ENCODE peak calls at places on chromosome 22, in ten cellular contexts. One of them, this sample, is unnamed. For H3K9me3, the result is how much of the 10 kb centered on the place peaks cover.

GRCh38 chr22:30314918-30315317 is 11.8 kb downstream of the TBC1D10A start:
- DNase-seq in CD8-positive, alpha-beta memory T cell: peak
- DNase-seq in A549: no peak
- DNase-seq in heart right ventricle: no peak
- DNase-seq in NT2/D1: no peak
- DNase-seq in AG04450: no peak
- DNase-seq in colonic mucosa: no peak
- DNase-seq in right cardiac atrium: no peak
- DNase-seq in psoas muscle: no peak
- DNase-seq in lower lobe of right lung: no peak
- DNase-seq in this sample: no peak

GRCh38 chr22:41501209-41501608 is 32.3 kb downstream of the ACO2 start:
- DNase-seq in CD8-positive, alpha-beta memory T cell: no peak
- DNase-seq in A549: peak
- DNase-seq in heart right ventricle: no peak
- DNase-seq in lower lobe of right lung: no peak
- DNase-seq in NT2/D1: no peak
- DNase-seq in colonic mucosa: no peak
- DNase-seq in AG04450: no peak
- DNase-seq in right cardiac atrium: no peak
- DNase-seq in psoas muscle: peak
- DNase-seq in this sample: no peak

GRCh38 chr22:44143117-44143495 is 37.6 kb upstream of the PARVG start:
- DNase-seq in lower lobe of right lung: no peak
- DNase-seq in psoas muscle: no peak
- DNase-seq in NT2/D1: no peak
- DNase-seq in AG04450: no peak
- DNase-seq in CD8-positive, alpha-beta memory T cell: no peak
- DNase-seq in A549: no peak
- DNase-seq in colonic mucosa: no peak
- DNase-seq in right cardiac atrium: no peak
- DNase-seq in heart right ventricle: no peak
- DNase-seq in this sample: no peak

GRCh38 chr22:19056951-19057401 is 65.2 kb downstream of the DGCR2 start:
- DNase-seq in colonic mucosa: no peak
- DNase-seq in lower lobe of right lung: peak
- DNase-seq in AG04450: no peak
- DNase-seq in psoas muscle: no peak
- DNase-seq in heart right ventricle: no peak
- DNase-seq in right cardiac atrium: no peak
- DNase-seq in NT2/D1: no peak
- DNase-seq in CD8-positive, alpha-beta memory T cell: no peak
- DNase-seq in A549: no peak
- DNase-seq in this sample: no peak

GRCh38 chr22:37032134-37032534 is 12.6 kb downstream of the MPST start:
- DNase-seq in heart right ventricle: no peak
- DNase-seq in CD8-positive, alpha-beta memory T cell: no peak
- DNase-seq in colonic mucosa: no peak
- DNase-seq in AG04450: no peak
- DNase-seq in NT2/D1: no peak
- DNase-seq in lower lobe of right lung: no peak
- DNase-seq in A549: no peak
- DNase-seq in right cardiac atrium: no peak
- DNase-seq in psoas muscle: no peak
- DNase-seq in this sample: no peak

GRCh38 chr22:44952863-44953790 is 56.7 kb downstream of the PHF21B start:
- DNase-seq in psoas muscle: no peak
- DNase-seq in lower lobe of right lung: no peak
- DNase-seq in colonic mucosa: no peak
- DNase-seq in AG04450: no peak
- DNase-seq in CD8-positive, alpha-beta memory T cell: no peak
- DNase-seq in heart right ventricle: no peak
- DNase-seq in NT2/D1: no peak
- DNase-seq in A549: no peak
- DNase-seq in right cardiac atrium: no peak
- DNase-seq in this sample: no peak

GRCh38 chr22:44201556-44202129 is 20.9 kb downstream of the PARVG start:
- DNase-seq in CD8-positive, alpha-beta memory T cell: peak
- DNase-seq in heart right ventricle: peak
- DNase-seq in colonic mucosa: no peak
- DNase-seq in lower lobe of right lung: no peak
- DNase-seq in psoas muscle: no peak
- DNase-seq in right cardiac atrium: no peak
- DNase-seq in NT2/D1: no peak
- DNase-seq in AG04450: no peak
- DNase-seq in A549: no peak
- DNase-seq in this sample: no peak

GRCh38 chr22:32327066-32327465 is 30.6 kb upstream of the RFPL3 start:
- DNase-seq in right cardiac atrium: no peak
- DNase-seq in lower lobe of right lung: no peak
- DNase-seq in A549: no peak
- DNase-seq in heart right ventricle: no peak
- DNase-seq in AG04450: no peak
- DNase-seq in psoas muscle: no peak
- DNase-seq in NT2/D1: no peak
- DNase-seq in CD8-positive, alpha-beta memory T cell: no peak
- DNase-seq in colonic mucosa: no peak
- DNase-seq in this sample: no peak

GRCh38 chr22:28009272-28009827 is 90.3 kb upstream of the PITPNB start:
- DNase-seq in colonic mucosa: peak
- DNase-seq in AG04450: peak
- DNase-seq in NT2/D1: peak
- DNase-seq in lower lobe of right lung: peak
- DNase-seq in right cardiac atrium: peak
- DNase-seq in CD8-positive, alpha-beta memory T cell: peak
- DNase-seq in A549: peak
- DNase-seq in psoas muscle: peak
- DNase-seq in heart right ventricle: peak
- DNase-seq in this sample: peak

GRCh38 chr22:37904572-37905533 is 1.2 kb upstream of the MICALL1 start:
- DNase-seq in lower lobe of right lung: no peak
- DNase-seq in heart right ventricle: peak
- DNase-seq in AG04450: peak
- DNase-seq in NT2/D1: no peak
- DNase-seq in A549: peak
- DNase-seq in CD8-positive, alpha-beta memory T cell: no peak
- DNase-seq in psoas muscle: peak
- DNase-seq in colonic mucosa: peak
- DNase-seq in right cardiac atrium: no peak
- DNase-seq in this sample: peak

GRCh38 chr22:20968281-20968977 is 1.4 kb downstream of the AIFM3 start:
- DNase-seq in right cardiac atrium: no peak
- DNase-seq in CD8-positive, alpha-beta memory T cell: no peak
- DNase-seq in heart right ventricle: no peak
- DNase-seq in A549: no peak
- DNase-seq in colonic mucosa: no peak
- DNase-seq in AG04450: no peak
- DNase-seq in lower lobe of right lung: no peak
- DNase-seq in psoas muscle: no peak
- DNase-seq in NT2/D1: no peak
- DNase-seq in this sample: no peak

GRCh38 chr22:29040385-29041275 is 21.0 kb downstream of the C22orf31 start:
- DNase-seq in right cardiac atrium: no peak
- DNase-seq in lower lobe of right lung: no peak
- DNase-seq in CD8-positive, alpha-beta memory T cell: peak
- DNase-seq in A549: no peak
- DNase-seq in AG04450: peak
- DNase-seq in heart right ventricle: peak
- DNase-seq in colonic mucosa: peak
- DNase-seq in psoas muscle: peak
- DNase-seq in NT2/D1: peak
- DNase-seq in this sample: no peak

GRCh38 chr22:49452362-49452946 is 375.2 kb downstream of the BRD1 start:
- DNase-seq in A549: no peak
- DNase-seq in AG04450: no peak
- DNase-seq in right cardiac atrium: no peak
- DNase-seq in lower lobe of right lung: no peak
- DNase-seq in heart right ventricle: no peak
- DNase-seq in CD8-positive, alpha-beta memory T cell: no peak
- DNase-seq in colonic mucosa: no peak
- DNase-seq in NT2/D1: no peak
- DNase-seq in psoas muscle: no peak
- DNase-seq in this sample: no peak
- H3K9me3 ChIP-seq in A549: under half
- H3K9me3 ChIP-seq in AG04450: half or more
- H3K9me3 ChIP-seq in right cardiac atrium: under half
- H3K9me3 ChIP-seq in lower lobe of right lung: under half
- H3K9me3 ChIP-seq in heart right ventricle: under half
- H3K9me3 ChIP-seq in CD8-positive, alpha-beta memory T cell: under half
- H3K9me3 ChIP-seq in colonic mucosa: under half
- H3K9me3 ChIP-seq in NT2/D1: under half
- H3K9me3 ChIP-seq in psoas muscle: under half
- H3K9me3 ChIP-seq in this sample: under half

DNA sequence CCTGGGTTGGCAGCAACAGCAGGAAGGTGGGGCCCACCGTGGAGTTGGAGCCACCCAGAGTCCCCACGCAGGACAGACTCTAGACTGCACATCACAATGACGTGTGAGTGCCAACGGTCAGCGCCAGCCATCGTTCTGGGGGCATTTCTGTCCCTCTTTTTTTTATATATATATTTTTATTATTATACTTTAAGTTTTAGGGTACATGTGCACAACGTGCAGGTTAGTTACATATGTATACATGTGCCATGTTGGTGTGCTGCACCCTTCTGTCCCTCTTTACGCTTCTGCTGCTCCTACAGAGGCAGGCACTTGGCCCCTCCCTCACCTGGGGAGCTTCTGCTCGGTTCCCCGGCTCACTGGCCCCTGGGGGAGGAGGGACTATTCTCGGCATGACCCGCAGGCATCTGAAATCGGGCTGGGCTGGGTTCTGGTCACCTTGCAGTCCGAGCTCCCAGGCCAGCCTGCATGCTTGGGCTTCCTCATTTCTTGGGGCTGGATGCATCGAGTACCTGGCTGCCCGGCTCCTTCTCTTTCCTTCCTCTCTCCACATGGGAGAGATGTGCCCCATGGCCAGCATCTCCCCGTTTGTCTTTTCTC is 787.4 kb downstream of the TBC1D22A start:
- DNase-seq in right cardiac atrium: no peak
- DNase-seq in psoas muscle: no peak
- DNase-seq in AG04450: no peak
- DNase-seq in colonic mucosa: no peak
- DNase-seq in lower lobe of right lung: no peak
- DNase-seq in A549: no peak
- DNase-seq in CD8-positive, alpha-beta memory T cell: no peak
- DNase-seq in NT2/D1: no peak
- DNase-seq in heart right ventricle: no peak
- DNase-seq in this sample: peak
- H3K9me3 ChIP-seq in right cardiac atrium: under half
- H3K9me3 ChIP-seq in psoas muscle: under half
- H3K9me3 ChIP-seq in AG04450: half or more
- H3K9me3 ChIP-seq in colonic mucosa: under half
- H3K9me3 ChIP-seq in lower lobe of right lung: under half
- H3K9me3 ChIP-seq in A549: under half
- H3K9me3 ChIP-seq in CD8-positive, alpha-beta memory T cell: under half
- H3K9me3 ChIP-seq in NT2/D1: under half
- H3K9me3 ChIP-seq in heart right ventricle: under half
- H3K9me3 ChIP-seq in this sample: under half

GRCh38 chr22:49324527-49325491 is 502.9 kb downstream of the BRD1 start:
- DNase-seq in A549: no peak
- DNase-seq in right cardiac atrium: no peak
- DNase-seq in heart right ventricle: no peak
- DNase-seq in NT2/D1: no peak
- DNase-seq in psoas muscle: peak
- DNase-seq in AG04450: no peak
- DNase-seq in colonic mucosa: no peak
- DNase-seq in CD8-positive, alpha-beta memory T cell: no peak
- DNase-seq in lower lobe of right lung: peak
- DNase-seq in this sample: no peak
- H3K9me3 ChIP-seq in A549: under half
- H3K9me3 ChIP-seq in right cardiac atrium: under half
- H3K9me3 ChIP-seq in heart right ventricle: under half
- H3K9me3 ChIP-seq in NT2/D1: under half
- H3K9me3 ChIP-seq in psoas muscle: under half
- H3K9me3 ChIP-seq in AG04450: half or more
- H3K9me3 ChIP-seq in colonic mucosa: under half
- H3K9me3 ChIP-seq in CD8-positive, alpha-beta memory T cell: under half
- H3K9me3 ChIP-seq in lower lobe of right lung: under half
- H3K9me3 ChIP-seq in this sample: under half

GRCh38 chr22:47417699-47418098 is 655.2 kb downstream of the TBC1D22A start:
- DNase-seq in NT2/D1: no peak
- DNase-seq in CD8-positive, alpha-beta memory T cell: no peak
- DNase-seq in psoas muscle: no peak
- DNase-seq in lower lobe of right lung: no peak
- DNase-seq in heart right ventricle: no peak
- DNase-seq in right cardiac atrium: no peak
- DNase-seq in AG04450: no peak
- DNase-seq in A549: no peak
- DNase-seq in colonic mucosa: no peak
- DNase-seq in this sample: no peak
- H3K9me3 ChIP-seq in NT2/D1: under half
- H3K9me3 ChIP-seq in CD8-positive, alpha-beta memory T cell: under half
- H3K9me3 ChIP-seq in psoas muscle: under half
- H3K9me3 ChIP-seq in lower lobe of right lung: under half
- H3K9me3 ChIP-seq in heart right ventricle: under half
- H3K9me3 ChIP-seq in right cardiac atrium: under half
- H3K9me3 ChIP-seq in AG04450: under half
- H3K9me3 ChIP-seq in A549: under half
- H3K9me3 ChIP-seq in colonic mucosa: under half
- H3K9me3 ChIP-seq in this sample: under half

DNA sequence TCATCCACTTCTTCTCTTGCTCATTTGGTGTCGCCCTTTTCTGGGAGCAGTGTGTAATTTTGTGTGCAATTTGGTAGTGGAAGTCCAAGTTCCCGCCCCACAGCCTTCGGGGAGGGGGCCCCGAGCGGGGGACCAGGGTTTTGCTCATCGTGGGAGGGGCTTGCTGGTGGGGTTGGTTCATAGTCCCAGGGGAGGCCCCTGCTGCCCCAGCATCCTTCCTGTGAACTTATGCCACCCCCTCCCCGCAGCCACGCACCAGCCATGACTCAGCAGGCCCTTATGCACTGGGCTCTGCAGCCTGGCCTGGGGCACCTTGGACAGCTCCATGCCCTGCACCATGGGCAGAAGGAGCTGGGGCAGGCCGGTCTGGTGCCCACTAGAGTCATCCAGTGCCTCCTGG is 1183.6 kb downstream of the BRD1 start:
- DNase-seq in A549: no peak
- DNase-seq in CD8-positive, alpha-beta memory T cell: no peak
- DNase-seq in AG04450: no peak
- DNase-seq in psoas muscle: no peak
- DNase-seq in heart right ventricle: no peak
- DNase-seq in NT2/D1: no peak
- DNase-seq in right cardiac atrium: peak
- DNase-seq in lower lobe of right lung: no peak
- DNase-seq in colonic mucosa: no peak
- DNase-seq in this sample: no peak
- H3K9me3 ChIP-seq in A549: under half
- H3K9me3 ChIP-seq in CD8-positive, alpha-beta memory T cell: under half
- H3K9me3 ChIP-seq in AG04450: half or more
- H3K9me3 ChIP-seq in psoas muscle: under half
- H3K9me3 ChIP-seq in heart right ventricle: under half
- H3K9me3 ChIP-seq in NT2/D1: under half
- H3K9me3 ChIP-seq in right cardiac atrium: under half
- H3K9me3 ChIP-seq in lower lobe of right lung: under half
- H3K9me3 ChIP-seq in colonic mucosa: under half
- H3K9me3 ChIP-seq in this sample: under half

This sample was measured in tibial artery.